ENCODE peak calls at places on chromosome 4, in five cellular contexts. D is left lung, Q is A549, I is GM12878, U is A673. W is an unnamed sample.

GRCh38 chr4:140176735-140177134 is 22.8 kb upstream of the MAML3 start:
- DNase-seq in D (no peak), Q (no peak), I (no peak), U (no peak), W (no peak)

GRCh38 chr4:185265942-185266341 is 56.5 kb downstream of the SNX25 start:
- DNase-seq in D (no peak), Q (no peak), I (peak; percentile 35), U (peak; percentile 83), W (no peak)

GRCh38 chr4:87120411-87121162 is 99.8 kb downstream of the KLHL8 start:
- DNase-seq in D (peak; percentile 68), Q (no peak), I (no peak), U (no peak), W (no peak)

GRCh38 chr4:138275946-138276621 is 33.9 kb upstream of the SLC7A11 start:
- DNase-seq in D (no peak), Q (peak; percentile 25), I (no peak), U (no peak), W (no peak)

GRCh38 chr4:169621754-169622481 is 1.5 kb downstream of the CLCN3 start:
- DNase-seq in D (no peak), Q (peak; percentile 2), I (no peak), U (peak; percentile 77), W (no peak)

GRCh38 chr4:145881991-145882390 is 56.6 kb downstream of the ZNF827 start:
- DNase-seq in D (peak; percentile 59), Q (no peak), I (no peak), U (no peak), W (peak; percentile 31)

GRCh38 chr4:15695764-15696163 is 7.1 kb upstream of the BST1 start:
- DNase-seq in D (no peak), Q (no peak), I (no peak), U (no peak), W (no peak)

GRCh38 chr4:170652571-170652970 is 562.8 kb upstream of the AADAT start:
- DNase-seq in D (no peak), Q (no peak), I (no peak), U (no peak), W (no peak)

GRCh38 chr4:159049780-159050375 is 53.0 kb upstream of the RAPGEF2 start:
- DNase-seq in D (no peak), Q (no peak), I (no peak), U (no peak), W (no peak)

GRCh38 chr4:108695062-108695461 is 44.7 kb downstream of the OSTC start:
- DNase-seq in D (no peak), Q (no peak), I (no peak), U (no peak), W (no peak)

GRCh38 chr4:165364452-165365080 is 14.2 kb upstream of the CPE start:
- DNase-seq in D (no peak), Q (no peak), I (no peak), U (no peak), W (no peak)

GRCh38 chr4:31194823-31195222 is 474.7 kb downstream of the PCDH7 start:
- DNase-seq in D (no peak), Q (no peak), I (no peak), U (no peak), W (no peak)

GRCh38 chr4:55547461-55547770 is 707 bp upstream of the CLOCK start:
- DNase-seq in D (no peak), Q (no peak), I (no peak), U (no peak), W (no peak)

GRCh38 chr4:145101091-145101490 is 3.0 kb downstream of the ABCE1 start:
- DNase-seq in D (no peak), Q (no peak), I (no peak), U (no peak), W (no peak)

GRCh38 chr4:15778742-15779231 is 659 bp downstream of the CD38 start:
- DNase-seq in D (peak; percentile 66), Q (peak; percentile 13), I (no peak), U (peak; percentile 13), W (peak; percentile 43)

GRCh38 chr4:5462896-5463295 is 245.5 kb downstream of the EVC2 start:
- DNase-seq in D (no peak), Q (no peak), I (no peak), U (no peak), W (no peak)
- H3K4me3 ChIP-seq in D (no peak overlapping the region), Q (no peak overlapping the region), I (no peak overlapping the region), U (no peak overlapping the region), W (no peak overlapping the region)

DNA sequence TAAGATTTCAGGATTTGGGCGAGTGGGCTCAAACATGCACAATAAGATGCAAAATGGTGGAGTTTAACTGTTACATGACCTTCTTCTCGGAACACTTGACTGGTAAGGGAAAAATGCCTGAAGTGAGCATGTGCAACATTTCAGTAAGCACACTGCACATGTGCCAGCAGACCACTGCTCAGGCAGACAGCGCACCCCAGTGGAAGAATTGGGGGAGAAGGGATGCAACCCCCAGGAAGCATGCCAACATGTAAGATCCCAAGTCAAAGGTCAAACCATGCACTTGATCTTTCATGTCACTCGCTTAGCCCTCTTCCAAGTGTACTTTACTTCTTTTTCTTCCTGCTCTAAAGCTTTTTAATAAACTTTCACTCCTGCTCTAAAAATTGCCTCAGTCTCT is 256.3 kb downstream of the CENPC start:
- DNase-seq in D (no peak), Q (no peak), I (no peak), U (peak; percentile 53), W (no peak)
- TF ChIP-seq CTCF in D (no peak), Q (no peak), I (peak; percentile 58), U (peak; percentile 63), W (no peak)

GRCh38 chr4:8545439-8545765 is 34.8 kb upstream of the GPR78 start:
- DNase-seq in D (no peak), Q (no peak), I (no peak), U (no peak), W (no peak)
- H3K4me1 ChIP-seq in D (no peaks in the 10 kb centered on the region), Q (peaks cover 6% of the 10 kb centered on the region), I (no peaks in the 10 kb centered on the region), U (no peaks in the 10 kb centered on the region), W (no peaks in the 10 kb centered on the region)

DNA sequence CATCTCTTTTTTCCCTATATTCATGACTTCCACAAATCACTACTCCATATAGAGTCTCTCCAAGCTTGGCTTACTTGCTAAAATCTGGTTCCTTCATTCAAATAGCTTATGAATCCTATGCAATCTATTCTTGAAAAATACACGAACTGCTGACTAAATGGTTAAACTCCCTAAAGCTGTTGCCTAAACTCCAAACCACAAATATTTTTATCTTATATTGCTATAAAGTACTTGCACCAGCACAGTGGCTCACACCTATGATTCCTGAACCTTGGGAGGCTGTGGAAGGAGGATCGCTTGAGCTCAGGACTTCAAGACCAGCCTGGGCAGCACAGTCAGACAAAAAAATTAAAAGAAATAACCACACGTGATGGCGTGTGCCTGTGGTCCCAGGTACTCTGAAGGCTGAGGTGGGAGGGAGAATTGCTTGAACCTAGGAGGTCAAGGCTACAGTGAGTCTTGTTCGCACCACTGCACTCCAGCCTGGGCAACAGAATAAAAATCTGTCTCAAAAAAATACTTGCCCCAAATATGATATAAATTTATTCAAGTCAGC is 2.2 kb downstream of the FBXO8 start:
- DNase-seq in D (no peak), Q (no peak), I (no peak), U (no peak), W (no peak)
- H3K4me3 ChIP-seq in D (no peak overlapping the region), Q (no peak overlapping the region), I (no peak overlapping the region), U (no peak overlapping the region), W (no peak overlapping the region)

W was measured in adrenal gland.